ENCODE peak calls at places on chromosome 7, in four cellular contexts. L, X, Y and M are unnamed samples.

GRCh38 chr7:572668-573495 is 53.2 kb upstream of the PDGFA start:
- DNase-seq in Y (no peak), X (no peak), L (no peak), M (no peak)

GRCh38 chr7:73701357-73701995 is 18.0 kb downstream of the STX1A start:
- DNase-seq in Y (peak), L (peak), X (peak), M (peak)

GRCh38 chr7:103929808-103930415 is 59.5 kb downstream of the RELN start:
- DNase-seq in L (no peak), Y (no peak), X (no peak), M (no peak)

GRCh38 chr7:92763636-92764423 is 72.5 kb downstream of the CDK6 start:
- DNase-seq in Y (no peak), X (peak), L (peak), M (no peak)

GRCh38 chr7:74097937-74098614 is 14.5 kb downstream of the LIMK1 start:
- DNase-seq in L (peak), Y (no peak), X (peak), M (no peak)

GRCh38 chr7:129615018-129615417 is 3.5 kb downstream of the NRF1 start:
- DNase-seq in X (no peak), Y (peak), L (no peak), M (peak)

GRCh38 chr7:40990841-40991240 is 712.0 kb downstream of the INHBA start:
- DNase-seq in L (no peak), X (no peak), Y (no peak), M (no peak)

GRCh38 chr7:114930829-114931655 is 9.1 kb downstream of the MDFIC start:
- DNase-seq in Y (no peak), L (no peak), X (no peak), M (no peak)

GRCh38 chr7:133871757-133872156 is 255.4 kb upstream of the LRGUK start:
- DNase-seq in L (no peak), Y (no peak), X (no peak), M (no peak)

GRCh38 chr7:156475179-156475578 is 165.4 kb upstream of the RNF32 start:
- DNase-seq in Y (no peak), L (no peak), X (no peak), M (no peak)

GRCh38 chr7:129843982-129844840 is 108.5 kb downstream of the UBE2H start:
- DNase-seq in X (no peak), L (no peak), Y (peak), M (no peak)

GRCh38 chr7:98357751-98358161 is 43.1 kb downstream of the BAIAP2L1 start:
- DNase-seq in Y (no peak), L (peak), X (no peak), M (no peak)

GRCh38 chr7:73429218-73429617 is 4.4 kb upstream of the FZD9 start:
- DNase-seq in L (peak), Y (no peak), X (no peak), M (no peak)

GRCh38 chr7:117119192-117119924 is 166.1 kb downstream of the ST7 start:
- DNase-seq in L (peak), X (peak), Y (peak), M (no peak)

GRCh38 chr7:108001759-108002725 is 919 bp downstream of the LAMB1 start:
- DNase-seq in L (peak), Y (no peak), X (no peak), M (peak)

GRCh38 chr7:20343211-20343610 is 12.5 kb downstream of the ITGB8 start:
- DNase-seq in L (no peak), Y (no peak), X (peak), M (no peak)

GRCh38 chr7:919924-920341 is 34.5 kb downstream of the ADAP1 start:
- DNase-seq in L (no peak), Y (no peak), X (peak), M (no peak)

GRCh38 chr7:81857385-81857784 is 87.5 kb upstream of the HGF start:
- DNase-seq in X (no peak), Y (no peak), L (no peak), M (no peak)

GRCh38 chr7:135209225-135209834 is 2.0 kb downstream of the WDR91 start:
- DNase-seq in X (no peak), Y (no peak), L (no peak), M (no peak)

GRCh38 chr7:116213361-116214155 is 3.2 kb downstream of the TES start:
- DNase-seq in L (no peak), Y (no peak), X (no peak), M (no peak)

GRCh38 chr7:41940760-41941343 is 238.0 kb upstream of the INHBA start:
- DNase-seq in L (peak), Y (peak), X (peak), M (peak)

GRCh38 chr7:44967571-44968446 is 11.0 kb downstream of the MYO1G start:
- DNase-seq in X (no peak), L (no peak), Y (peak), M (no peak)
- TF ChIP-seq CTCF in X (no peak), L (no peak), Y (no peak), M (no peak)

GRCh38 chr7:157516911-157517781 is 180.3 kb downstream of the DNAJB6 start:
- DNase-seq in L (no peak), X (no peak), Y (no peak), M (no peak)

GRCh38 chr7:157514746-157515145 is 177.9 kb downstream of the DNAJB6 start:
- DNase-seq in L (no peak), X (no peak), Y (no peak), M (no peak)

GRCh38 chr7:157517782-157518513 is 181.1 kb downstream of the DNAJB6 start:
- DNase-seq in L (no peak), Y (no peak), X (no peak), M (no peak)

GRCh38 chr7:157515342-157516041 is 178.7 kb downstream of the DNAJB6 start:
- DNase-seq in L (no peak), Y (no peak), X (no peak), M (no peak)

DNA sequence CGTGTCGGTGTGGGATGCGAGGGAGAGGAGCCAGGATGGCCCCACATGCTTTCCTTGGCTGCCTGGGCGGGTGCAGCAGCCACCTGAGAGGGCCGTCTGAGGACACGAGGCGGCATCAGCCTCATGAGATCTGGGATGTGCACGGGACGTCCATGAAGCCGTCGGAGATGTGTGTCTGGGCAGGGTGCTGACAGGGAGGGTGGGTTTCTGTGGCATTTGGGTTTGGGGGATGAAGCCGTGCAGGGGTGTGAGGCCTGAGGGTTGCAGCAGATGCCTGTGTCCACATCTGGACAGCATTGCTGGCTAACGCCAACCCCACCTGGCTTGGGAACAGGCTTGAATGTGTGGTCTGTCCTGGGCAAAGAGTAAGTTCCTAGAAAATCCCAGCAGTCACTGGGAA is 179.5 kb downstream of the DNAJB6 start:
- DNase-seq in L (no peak), Y (no peak), X (no peak), M (no peak)
- TF ChIP-seq CTCF in L (no peak), Y (no peak), X (no peak), M (no peak)

GRCh38 chr7:140003913-140004382 is 58.8 kb downstream of the PARP12 start:
- DNase-seq in X (peak), Y (peak), L (peak), M (peak)
- TF ChIP-seq CTCF in X (peak), Y (peak), L (peak), M (peak)

DNA sequence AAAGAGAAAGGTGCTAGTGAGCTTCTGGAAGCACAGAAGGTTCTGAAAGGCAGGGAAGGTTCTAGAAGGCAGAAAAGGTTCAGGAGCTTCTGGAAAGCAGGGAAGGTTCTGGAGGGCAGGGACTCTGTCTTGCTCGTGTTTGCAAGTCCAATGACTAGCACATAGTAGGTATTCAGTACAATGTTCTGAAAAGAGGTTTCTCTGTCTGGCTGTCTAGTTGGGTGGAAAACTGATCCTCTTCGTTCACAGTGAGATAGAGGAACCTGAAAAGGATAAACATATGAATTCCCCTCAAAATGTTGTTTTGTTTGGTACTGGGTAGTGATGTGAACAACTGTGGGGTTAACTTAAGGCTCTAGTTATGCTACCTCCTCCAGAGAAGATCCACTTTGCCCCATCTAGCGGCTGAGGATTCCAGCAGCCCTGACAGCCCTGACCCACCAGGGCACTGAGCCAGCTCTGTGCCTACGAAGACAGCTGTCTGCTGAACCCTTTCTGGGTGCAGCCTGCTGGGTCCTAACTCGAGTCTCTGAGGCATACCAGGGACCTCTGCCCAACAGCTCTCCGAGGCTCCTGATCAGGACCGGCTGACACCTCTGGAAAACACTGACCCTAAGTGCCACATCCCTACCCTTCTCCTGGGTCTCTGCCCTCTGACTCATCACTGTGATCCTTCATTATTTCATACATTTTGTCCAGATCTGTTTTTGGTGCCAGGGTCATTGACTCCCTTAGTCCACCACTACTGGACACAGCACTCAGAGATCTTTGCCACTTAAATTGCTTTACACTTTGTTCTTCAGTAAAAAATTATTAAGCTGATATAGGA is 15.4 kb downstream of the PTPRN2 start:
- DNase-seq in L (no peak), X (no peak), Y (no peak), M (no peak)
- TF ChIP-seq CTCF in L (peak), X (no peak), Y (no peak), M (no peak)

GRCh38 chr7:111495173-111495572 is 67.1 kb downstream of the IMMP2L start:
- DNase-seq in L (no peak), X (no peak), Y (no peak), M (no peak)

GRCh38 chr7:111498608-111499007 is 63.7 kb downstream of the IMMP2L start:
- DNase-seq in L (no peak), X (no peak), Y (no peak), M (no peak)

GRCh38 chr7:111499027-111499426 is 63.3 kb downstream of the IMMP2L start:
- DNase-seq in X (no peak), Y (peak), L (no peak), M (no peak)
- TF ChIP-seq CTCF in X (no peak), Y (no peak), L (no peak), M (no peak)

GRCh38 chr7:7642081-7642480 is 1.5 kb downstream of the UMAD1 start:
- DNase-seq in Y (no peak), X (peak), L (peak), M (no peak)

GRCh38 chr7:7640221-7641128 is at the start of gene UMAD1:
- DNase-seq in X (peak), Y (peak), L (peak), M (peak)

GRCh38 chr7:7639847-7640220 is 718 bp upstream of the UMAD1 start:
- DNase-seq in Y (peak), L (peak), X (peak), M (peak)

GRCh38 chr7:7639421-7639820 is 1.1 kb upstream of the UMAD1 start:
- DNase-seq in Y (peak), X (no peak), L (no peak), M (no peak)

GRCh38 chr7:7641129-7641663 is 644 bp downstream of the UMAD1 start:
- DNase-seq in L (peak), Y (no peak), X (peak), M (peak)
- TF ChIP-seq CTCF in L (no peak), Y (no peak), X (no peak), M (no peak)

GRCh38 chr7:127654404-127655392 is 2.7 kb downstream of the SND1 start:
- DNase-seq in L (no peak), Y (peak), X (no peak), M (no peak)
- TF ChIP-seq CTCF in L (no peak), Y (no peak), X (no peak), M (no peak)

GRCh38 chr7:137968890-137969289 is 33.0 kb downstream of the CREB3L2 start:
- DNase-seq in L (no peak), X (no peak), Y (no peak), M (no peak)

GRCh38 chr7:137966636-137967142 is 35.2 kb downstream of the CREB3L2 start:
- DNase-seq in L (no peak), X (no peak), Y (no peak), M (no peak)

GRCh38 chr7:137967143-137968018 is 34.5 kb downstream of the CREB3L2 start:
- DNase-seq in X (no peak), Y (no peak), L (peak), M (no peak)

GRCh38 chr7:137964824-137965545 is 36.9 kb downstream of the CREB3L2 start:
- DNase-seq in Y (no peak), L (no peak), X (no peak), M (no peak)

GRCh38 chr7:137965942-137966624 is 35.8 kb downstream of the CREB3L2 start:
- DNase-seq in Y (no peak), L (no peak), X (no peak), M (no peak)
- TF ChIP-seq CTCF in Y (no peak), L (peak), X (no peak), M (no peak)

DNA sequence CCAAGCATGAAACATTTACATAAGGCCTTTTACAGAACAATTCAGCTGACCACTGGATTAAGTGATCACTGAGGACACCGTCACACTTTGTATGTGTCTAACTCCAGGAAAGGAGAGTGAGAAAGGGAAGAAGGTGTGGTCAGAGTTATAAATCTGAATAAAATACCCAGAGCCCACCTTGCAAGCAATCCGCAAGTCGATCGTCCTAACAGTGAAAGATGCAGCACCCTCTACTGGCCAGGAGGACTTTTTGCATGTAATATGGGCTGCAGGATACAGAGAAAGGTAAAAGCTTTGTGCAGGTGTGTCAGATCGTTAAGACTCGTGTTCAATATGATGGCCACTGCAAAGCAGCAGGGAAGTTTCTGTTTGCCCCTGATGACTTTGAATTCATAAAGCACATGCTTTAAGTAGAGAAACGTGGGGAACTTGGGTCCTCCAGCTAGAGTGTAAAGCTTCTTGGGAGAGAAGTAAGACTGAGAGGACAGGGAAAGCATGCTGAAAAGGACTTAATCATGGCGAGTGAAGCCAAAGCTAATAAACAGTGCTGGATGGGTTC is 68.5 kb upstream of the BMPER start:
- DNase-seq in Y (peak), L (no peak), X (no peak), M (no peak)
- TF ChIP-seq CTCF in Y (peak), L (peak), X (no peak), M (no peak)